ENCODE peak calls at places on chromosomes 2 and 18, in six cellular contexts. S is heart left ventricle, P is astrocyte of the cerebellum, Y is fibroblast of lung, O is thoracic aorta, J is small intestine. L is an unnamed sample.

GRCh38 chr2:238720232-238720672 is 127.6 kb upstream of the TWIST2 start:
- DNase-seq in P (no peak), J (peak; percentile 43), S (no peak), Y (peak; percentile 38), O (no peak), L (no peak)

GRCh38 chr18:59631583-59632181 is 65.5 kb downstream of the CCBE1 start:
- DNase-seq in P (peak; percentile 29), J (peak; percentile 10), S (no peak), Y (peak; percentile 69), O (no peak), L (no peak)

GRCh38 chr18:23716516-23716915 is 27.3 kb downstream of the LAMA3 start:
- DNase-seq in O (no peak), Y (peak; percentile 71), P (peak; percentile 49), J (no peak), S (no peak), L (peak; percentile 66)

GRCh38 chr2:24228470-24228869 is 53.6 kb downstream of the FAM228A start:
- DNase-seq in P (no peak), J (peak; percentile 13), O (no peak), S (no peak), Y (peak; percentile 46), L (no peak)

GRCh38 chr2:234967201-234967873 is 15.5 kb downstream of the SH3BP4 start:
- DNase-seq in P (no peak), Y (no peak), O (no peak), J (no peak), S (no peak), L (no peak)

GRCh38 chr2:9110893-9111569 is 95.6 kb upstream of the ASAP2 start:
- DNase-seq in J (no peak), P (no peak), Y (no peak), S (no peak), O (no peak), L (no peak)

GRCh38 chr2:108980076-108980475 is 8.9 kb downstream of the EDAR start:
- DNase-seq in J (no peak), S (no peak), P (no peak), O (no peak), Y (no peak), L (no peak)

GRCh38 chr2:120912101-120912985 is 176.7 kb downstream of the GLI2 start:
- DNase-seq in P (no peak), O (no peak), Y (peak; percentile 91), S (peak; percentile 81), J (peak; percentile 89), L (no peak)

GRCh38 chr2:124884315-124884714 is 859.2 kb downstream of the CNTNAP5 start:
- DNase-seq in S (no peak), J (no peak), O (no peak), P (no peak), Y (peak; percentile 11), L (no peak)

GRCh38 chr2:33484042-33484621 is 7.7 kb downstream of the RASGRP3 start:
- DNase-seq in O (no peak), Y (no peak), J (no peak), P (no peak), S (no peak), L (no peak)

GRCh38 chr2:170679607-170680079 is 35.5 kb upstream of the SP5 start:
- DNase-seq in O (no peak), S (no peak), P (no peak), Y (no peak), J (peak; percentile 59), L (no peak)

GRCh38 chr18:13540783-13541182 is 185.6 kb downstream of the FAM210A start:
- DNase-seq in J (no peak), S (no peak), Y (no peak), O (no peak), P (no peak), L (no peak)

GRCh38 chr2:50346586-50347351 is 685.2 kb downstream of the NRXN1 start:
- DNase-seq in J (no peak), Y (no peak), S (no peak), P (no peak), O (no peak), L (no peak)
- H3K4me3 ChIP-seq in J (no peak overlapping the region), Y (no peak overlapping the region), S (no peak overlapping the region), P (peak overlapping the region; percentile 39), O (peak overlapping the region; percentile 67), L (peak overlapping the region; percentile 12)

DNA sequence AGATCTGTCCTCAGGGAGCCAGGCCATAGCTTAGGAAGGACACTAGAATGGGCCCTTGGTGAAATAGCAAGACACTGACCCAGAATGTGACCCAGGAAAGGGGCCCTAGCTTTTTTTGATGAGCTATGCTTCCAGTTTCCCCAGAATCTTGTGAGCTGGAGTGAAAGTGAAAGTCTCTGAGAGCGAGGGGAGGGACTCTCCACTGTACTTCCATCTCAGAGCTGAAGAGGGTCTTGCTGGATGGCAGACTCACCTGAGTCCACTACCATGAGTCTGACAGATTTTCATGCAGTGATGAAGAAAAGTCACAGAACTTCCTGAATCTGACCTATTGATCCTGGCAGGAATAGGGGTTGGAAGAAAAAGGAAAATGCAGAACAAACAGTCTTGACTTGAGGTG is 3.1 kb downstream of the ARHGAP25 start:
- DNase-seq in Y (no peak), S (no peak), P (no peak), O (no peak), J (peak; percentile 45), L (no peak)
- H3K4me3 ChIP-seq in Y (no peak overlapping the region), S (peak overlapping the region; percentile 67), P (no peak overlapping the region), O (peak overlapping the region; percentile 49), J (no peak overlapping the region), L (no peak overlapping the region)

DNA sequence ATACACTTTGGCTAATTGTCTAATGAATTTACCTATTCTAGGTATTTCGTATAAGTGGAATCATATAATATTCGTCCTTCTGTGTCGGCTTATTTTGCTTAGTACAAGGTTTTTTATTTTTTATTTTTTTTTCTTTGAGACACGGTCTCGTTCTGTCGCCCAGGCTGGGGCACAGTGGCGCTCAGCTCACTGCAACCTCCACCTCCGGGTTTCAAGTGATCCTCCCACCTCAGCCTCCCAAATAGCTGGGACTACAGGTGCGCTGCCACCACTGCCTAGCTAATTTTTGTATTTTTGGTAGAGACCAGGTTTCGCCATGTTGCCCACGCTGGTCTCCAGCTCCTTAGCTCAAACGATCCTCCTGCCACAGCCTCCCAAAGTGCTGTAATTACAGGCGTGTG is 38.2 kb downstream of the PCBP1 start:
- DNase-seq in S (no peak), O (no peak), P (no peak), J (no peak), Y (no peak), L (no peak)
- H3K4me3 ChIP-seq in S (peak overlapping the region; percentile 71), O (peak overlapping the region; percentile 78), P (peak overlapping the region; percentile 35), J (peak overlapping the region; percentile 22), Y (no peak overlapping the region), L (peak overlapping the region; percentile 53)

DNA sequence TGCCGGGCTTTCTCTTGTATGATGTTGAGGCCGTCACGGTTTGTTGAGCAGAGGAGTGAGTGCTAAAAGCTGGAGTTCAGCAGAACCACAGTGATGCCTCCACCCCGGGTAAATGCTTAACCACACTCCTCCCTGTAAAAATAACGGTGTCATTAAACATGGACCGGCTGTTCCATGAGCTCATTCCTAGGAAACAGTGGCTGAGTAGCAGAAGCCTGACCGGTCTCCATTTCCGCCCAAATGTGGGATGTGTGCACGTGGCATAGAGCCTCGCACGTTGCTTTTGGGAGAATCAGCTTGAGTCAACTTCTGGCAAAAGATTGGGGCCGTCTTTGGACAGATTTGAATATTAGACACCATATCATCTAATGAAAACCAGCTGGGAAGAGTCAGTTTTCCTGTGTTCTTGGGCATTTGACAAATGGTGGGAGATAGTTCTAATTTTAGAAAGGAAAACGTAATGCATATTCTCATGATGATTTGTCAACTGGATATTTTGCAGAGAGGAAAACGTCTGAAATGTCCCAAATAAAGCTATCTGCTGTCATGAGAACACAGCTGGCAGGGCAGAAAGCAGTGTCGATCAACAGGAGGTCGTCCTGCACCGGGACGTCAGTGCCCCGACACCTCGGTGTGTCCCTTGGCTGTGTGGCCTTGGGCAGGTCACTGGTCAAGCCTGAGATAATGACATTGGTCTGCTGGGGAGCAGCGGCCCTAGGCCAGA is 42.4 kb downstream of the LRRFIP1 start:
- DNase-seq in J (peak; percentile 76), Y (peak; percentile 100), O (no peak), P (peak; percentile 86), S (peak; percentile 89), L (peak; percentile 99)
- H3K4me3 ChIP-seq in J (no peak overlapping the region), Y (no peak overlapping the region), O (no peak overlapping the region), P (no peak overlapping the region), S (no peak overlapping the region), L (peak overlapping the region; percentile 9)

GRCh38 chr2:160253440-160254296 is 53.6 kb upstream of the ITGB6 start:
- DNase-seq in J (peak; percentile 66), S (no peak), Y (peak; percentile 41), O (no peak), P (peak; percentile 12), L (peak; percentile 60)
- H3K4me3 ChIP-seq in J (no peak overlapping the region), S (no peak overlapping the region), Y (no peak overlapping the region), O (no peak overlapping the region), P (no peak overlapping the region), L (peak overlapping the region; percentile 33)

DNA sequence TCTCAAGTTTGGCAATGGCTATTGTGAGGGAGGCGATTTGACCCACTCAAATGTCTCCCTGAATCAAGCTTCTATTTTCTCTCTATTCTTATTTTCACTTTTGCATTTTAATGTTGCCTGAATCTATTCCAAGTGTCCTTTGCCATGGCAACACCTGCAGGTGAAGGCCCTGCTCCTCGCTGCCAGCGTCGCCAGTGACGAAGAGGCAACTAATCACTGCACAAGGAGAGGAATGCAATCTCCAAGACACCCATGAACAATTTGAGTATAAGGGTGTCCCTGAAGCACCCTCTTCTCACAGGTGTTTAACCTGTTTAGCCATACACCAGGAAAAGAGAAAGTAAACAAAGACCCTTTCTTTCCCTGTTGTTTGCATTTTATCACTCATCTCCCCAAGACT is 165.6 kb upstream of the VRK2 start:
- DNase-seq in S (no peak), J (no peak), P (no peak), Y (no peak), O (no peak), L (no peak)
- H3K4me3 ChIP-seq in S (no peak overlapping the region), J (no peak overlapping the region), P (no peak overlapping the region), Y (no peak overlapping the region), O (no peak overlapping the region), L (no peak overlapping the region)

GRCh38 chr18:50393802-50394201 is 19.0 kb downstream of the SKA1 start:
- DNase-seq in P (no peak), S (no peak), J (no peak), O (no peak), Y (no peak), L (no peak)
- H3K4me3 ChIP-seq in P (no peak overlapping the region), S (no peak overlapping the region), J (no peak overlapping the region), O (no peak overlapping the region), Y (no peak overlapping the region), L (no peak overlapping the region)

DNA sequence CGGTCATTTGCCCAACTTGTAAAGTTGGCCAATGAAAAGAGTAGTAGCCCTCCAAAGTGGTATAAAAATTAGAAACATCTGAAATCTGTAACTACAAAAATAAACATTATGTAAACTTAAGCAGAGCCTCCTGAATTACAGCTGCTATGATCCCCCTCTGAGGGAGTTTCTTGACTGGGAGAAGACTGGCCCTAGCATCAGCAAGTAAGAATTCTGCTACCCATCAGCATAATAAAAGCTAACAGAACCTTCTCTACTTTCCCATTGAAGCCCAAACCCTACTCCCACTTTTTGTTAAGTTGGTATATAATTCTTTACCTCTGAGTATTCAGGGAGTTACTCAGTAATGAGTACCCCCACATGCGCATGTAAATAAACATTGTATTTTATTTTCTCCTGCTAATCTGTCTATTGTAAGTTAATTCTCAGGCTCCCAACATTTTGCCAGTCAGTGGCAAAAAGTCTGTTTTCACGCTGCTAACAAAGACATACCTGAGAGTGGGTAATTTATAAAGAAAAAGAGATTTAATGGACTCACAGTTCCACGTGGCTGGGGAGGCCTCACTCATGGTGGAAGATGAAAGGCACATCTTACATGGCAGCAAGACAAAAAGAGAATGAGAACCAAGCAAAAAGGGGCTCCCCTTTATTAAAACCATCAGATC is 71.3 kb downstream of the MYL12B start:
- DNase-seq in Y (peak; percentile 43), O (no peak), J (no peak), S (no peak), P (no peak), L (no peak)
- H3K4me3 ChIP-seq in Y (no peak overlapping the region), O (no peak overlapping the region), J (no peak overlapping the region), S (no peak overlapping the region), P (no peak overlapping the region), L (no peak overlapping the region)